ENCODE peak calls at places on chromosomes 1 and 21, in eight cellular contexts. One of them, this sample, is unnamed.

GRCh38 chr21:46667191-46667734 is 31.8 kb downstream of the PRMT2 start:
- DNase-seq in CD4-positive, CD25-positive, alpha-beta regulatory T cell: peak; percentile 43
- DNase-seq in hepatocyte: no peak
- DNase-seq in upper lobe of right lung: no peak
- DNase-seq in thoracic aorta: no peak
- DNase-seq in ovary: no peak
- DNase-seq in MM.1S: no peak
- DNase-seq in NB4: peak; percentile 74
- DNase-seq in this sample: no peak

GRCh38 chr1:217062566-217062965 is 339.3 kb upstream of the ESRRG start:
- DNase-seq in CD4-positive, CD25-positive, alpha-beta regulatory T cell: no peak
- DNase-seq in hepatocyte: no peak
- DNase-seq in upper lobe of right lung: no peak
- DNase-seq in thoracic aorta: no peak
- DNase-seq in ovary: no peak
- DNase-seq in MM.1S: no peak
- DNase-seq in NB4: no peak
- DNase-seq in this sample: no peak

GRCh38 chr1:32345289-32345827 is 9.3 kb upstream of the MARCKSL1 start:
- DNase-seq in CD4-positive, CD25-positive, alpha-beta regulatory T cell: no peak
- DNase-seq in hepatocyte: no peak
- DNase-seq in upper lobe of right lung: no peak
- DNase-seq in thoracic aorta: no peak
- DNase-seq in ovary: peak; percentile 87
- DNase-seq in MM.1S: no peak
- DNase-seq in NB4: no peak
- DNase-seq in this sample: no peak

GRCh38 chr1:228077565-228078330 is 4.8 kb upstream of the ARF1 start:
- DNase-seq in CD4-positive, CD25-positive, alpha-beta regulatory T cell: no peak
- DNase-seq in hepatocyte: no peak
- DNase-seq in upper lobe of right lung: peak; percentile 54
- DNase-seq in thoracic aorta: no peak
- DNase-seq in ovary: peak; percentile 7
- DNase-seq in MM.1S: no peak
- DNase-seq in NB4: no peak
- DNase-seq in this sample: no peak

GRCh38 chr1:245842106-245842505 is 665.0 kb downstream of the SMYD3 start:
- DNase-seq in CD4-positive, CD25-positive, alpha-beta regulatory T cell: no peak
- DNase-seq in hepatocyte: no peak
- DNase-seq in upper lobe of right lung: no peak
- DNase-seq in thoracic aorta: no peak
- DNase-seq in ovary: no peak
- DNase-seq in MM.1S: no peak
- DNase-seq in NB4: no peak
- DNase-seq in this sample: no peak

GRCh38 chr1:14724697-14725096 is 126.2 kb downstream of the KAZN start:
- DNase-seq in CD4-positive, CD25-positive, alpha-beta regulatory T cell: no peak
- DNase-seq in hepatocyte: no peak
- DNase-seq in upper lobe of right lung: no peak
- DNase-seq in thoracic aorta: no peak
- DNase-seq in ovary: no peak
- DNase-seq in MM.1S: no peak
- DNase-seq in NB4: no peak
- DNase-seq in this sample: no peak

GRCh38 chr1:209621329-209621728 is 30.9 kb downstream of the LAMB3 start:
- DNase-seq in CD4-positive, CD25-positive, alpha-beta regulatory T cell: no peak
- DNase-seq in hepatocyte: no peak
- DNase-seq in upper lobe of right lung: no peak
- DNase-seq in thoracic aorta: no peak
- DNase-seq in ovary: peak; percentile 58
- DNase-seq in MM.1S: no peak
- DNase-seq in NB4: no peak
- DNase-seq in this sample: no peak

GRCh38 chr1:152533327-152533938 is 19.2 kb downstream of the CRCT1 start:
- DNase-seq in CD4-positive, CD25-positive, alpha-beta regulatory T cell: peak; percentile 39
- DNase-seq in hepatocyte: no peak
- DNase-seq in upper lobe of right lung: no peak
- DNase-seq in thoracic aorta: no peak
- DNase-seq in ovary: no peak
- DNase-seq in MM.1S: peak; percentile 56
- DNase-seq in NB4: peak; percentile 62
- DNase-seq in this sample: peak; percentile 39

GRCh38 chr1:155253797-155254196 is 1.5 kb downstream of the ENTREP3 start:
- DNase-seq in CD4-positive, CD25-positive, alpha-beta regulatory T cell: no peak
- DNase-seq in hepatocyte: no peak
- DNase-seq in upper lobe of right lung: no peak
- DNase-seq in thoracic aorta: no peak
- DNase-seq in ovary: no peak
- DNase-seq in MM.1S: no peak
- DNase-seq in NB4: no peak
- DNase-seq in this sample: no peak

GRCh38 chr1:209674957-209675566 is at the start of gene G0S2:
- DNase-seq in CD4-positive, CD25-positive, alpha-beta regulatory T cell: no peak
- DNase-seq in hepatocyte: peak; percentile 70
- DNase-seq in upper lobe of right lung: peak; percentile 82
- DNase-seq in thoracic aorta: no peak
- DNase-seq in ovary: peak; percentile 89
- DNase-seq in MM.1S: no peak
- DNase-seq in NB4: peak; percentile 86
- DNase-seq in this sample: no peak

GRCh38 chr1:28313710-28314510 is 14.9 kb upstream of the MED18 start:
- DNase-seq in CD4-positive, CD25-positive, alpha-beta regulatory T cell: no peak
- DNase-seq in hepatocyte: peak; percentile 90
- DNase-seq in upper lobe of right lung: peak; percentile 90
- DNase-seq in thoracic aorta: no peak
- DNase-seq in ovary: no peak
- DNase-seq in MM.1S: no peak
- DNase-seq in NB4: peak; percentile 68
- DNase-seq in this sample: no peak

GRCh38 chr1:200739499-200740290 is 1.0 kb downstream of the CAMSAP2 start:
- DNase-seq in CD4-positive, CD25-positive, alpha-beta regulatory T cell: no peak
- DNase-seq in hepatocyte: peak; percentile 21
- DNase-seq in upper lobe of right lung: peak; percentile 91
- DNase-seq in thoracic aorta: peak; percentile 72
- DNase-seq in ovary: peak; percentile 39
- DNase-seq in MM.1S: no peak
- DNase-seq in NB4: peak; percentile 8
- DNase-seq in this sample: no peak

GRCh38 chr1:224170748-224171478 is 12.1 kb upstream of the DEGS1 start:
- DNase-seq in CD4-positive, CD25-positive, alpha-beta regulatory T cell: peak; percentile 59
- DNase-seq in hepatocyte: no peak
- DNase-seq in upper lobe of right lung: peak; percentile 66
- DNase-seq in thoracic aorta: no peak
- DNase-seq in ovary: no peak
- DNase-seq in MM.1S: peak; percentile 59
- DNase-seq in NB4: no peak
- DNase-seq in this sample: peak; percentile 60

GRCh38 chr1:198141668-198142351 is 15.0 kb upstream of the NEK7 start:
- DNase-seq in CD4-positive, CD25-positive, alpha-beta regulatory T cell: no peak
- DNase-seq in hepatocyte: no peak
- DNase-seq in upper lobe of right lung: no peak
- DNase-seq in thoracic aorta: no peak
- DNase-seq in ovary: no peak
- DNase-seq in MM.1S: no peak
- DNase-seq in NB4: no peak
- DNase-seq in this sample: no peak

GRCh38 chr21:44263221-44263671 is 1.5 kb upstream of the DNMT3L start:
- DNase-seq in CD4-positive, CD25-positive, alpha-beta regulatory T cell: no peak
- DNase-seq in hepatocyte: no peak
- DNase-seq in upper lobe of right lung: no peak
- DNase-seq in thoracic aorta: no peak
- DNase-seq in ovary: no peak
- DNase-seq in MM.1S: no peak
- DNase-seq in NB4: no peak
- DNase-seq in this sample: no peak

GRCh38 chr1:20462397-20462796 is 23.6 kb downstream of the CAMK2N1 start:
- DNase-seq in CD4-positive, CD25-positive, alpha-beta regulatory T cell: no peak
- DNase-seq in hepatocyte: no peak
- DNase-seq in upper lobe of right lung: peak; percentile 25
- DNase-seq in thoracic aorta: no peak
- DNase-seq in ovary: no peak
- DNase-seq in MM.1S: no peak
- DNase-seq in NB4: no peak
- DNase-seq in this sample: no peak

GRCh38 chr1:54500030-54500389 is 48.0 kb upstream of the ACOT11 start:
- DNase-seq in CD4-positive, CD25-positive, alpha-beta regulatory T cell: no peak
- DNase-seq in hepatocyte: no peak
- DNase-seq in upper lobe of right lung: no peak
- DNase-seq in thoracic aorta: no peak
- DNase-seq in ovary: no peak
- DNase-seq in MM.1S: no peak
- DNase-seq in NB4: no peak
- DNase-seq in this sample: no peak

GRCh38 chr1:2152914-2153313 is 41.7 kb downstream of the FAAP20 start:
- DNase-seq in CD4-positive, CD25-positive, alpha-beta regulatory T cell: peak; percentile 17
- DNase-seq in hepatocyte: no peak
- DNase-seq in upper lobe of right lung: no peak
- DNase-seq in thoracic aorta: no peak
- DNase-seq in ovary: no peak
- DNase-seq in MM.1S: no peak
- DNase-seq in NB4: no peak
- DNase-seq in this sample: no peak

GRCh38 chr1:2151252-2151651 is 43.3 kb downstream of the FAAP20 start:
- DNase-seq in CD4-positive, CD25-positive, alpha-beta regulatory T cell: no peak
- DNase-seq in hepatocyte: no peak
- DNase-seq in upper lobe of right lung: no peak
- DNase-seq in thoracic aorta: no peak
- DNase-seq in ovary: no peak
- DNase-seq in MM.1S: no peak
- DNase-seq in NB4: peak; percentile 99
- DNase-seq in this sample: no peak

GRCh38 chr1:2148691-2149090 is 45.9 kb downstream of the FAAP20 start:
- DNase-seq in CD4-positive, CD25-positive, alpha-beta regulatory T cell: peak; percentile 80
- DNase-seq in hepatocyte: no peak
- DNase-seq in upper lobe of right lung: no peak
- DNase-seq in thoracic aorta: no peak
- DNase-seq in ovary: no peak
- DNase-seq in MM.1S: no peak
- DNase-seq in NB4: peak; percentile 90
- DNase-seq in this sample: peak; percentile 76

GRCh38 chr1:2151906-2152305 is 42.7 kb downstream of the FAAP20 start:
- DNase-seq in CD4-positive, CD25-positive, alpha-beta regulatory T cell: no peak
- DNase-seq in hepatocyte: no peak
- DNase-seq in upper lobe of right lung: no peak
- DNase-seq in thoracic aorta: no peak
- DNase-seq in ovary: no peak
- DNase-seq in MM.1S: no peak
- DNase-seq in NB4: no peak
- DNase-seq in this sample: no peak

GRCh38 chr1:2150836-2151235 is 43.7 kb downstream of the FAAP20 start:
- DNase-seq in CD4-positive, CD25-positive, alpha-beta regulatory T cell: no peak
- DNase-seq in hepatocyte: no peak
- DNase-seq in upper lobe of right lung: no peak
- DNase-seq in thoracic aorta: no peak
- DNase-seq in ovary: no peak
- DNase-seq in MM.1S: no peak
- DNase-seq in NB4: no peak
- DNase-seq in this sample: no peak
- H3K4me3 ChIP-seq in CD4-positive, CD25-positive, alpha-beta regulatory T cell: no peak overlapping the region
- H3K4me3 ChIP-seq in hepatocyte: no peak overlapping the region
- H3K4me3 ChIP-seq in upper lobe of right lung: no peak overlapping the region
- H3K4me3 ChIP-seq in thoracic aorta: no peak overlapping the region
- H3K4me3 ChIP-seq in ovary: no peak overlapping the region
- H3K4me3 ChIP-seq in MM.1S: no peak overlapping the region
- H3K4me3 ChIP-seq in NB4: peak overlapping the region; percentile 28
- H3K4me3 ChIP-seq in this sample: no peak overlapping the region

GRCh38 chr1:6546326-6546725 is 8.0 kb downstream of the NOL9 start:
- DNase-seq in CD4-positive, CD25-positive, alpha-beta regulatory T cell: no peak
- DNase-seq in hepatocyte: no peak
- DNase-seq in upper lobe of right lung: no peak
- DNase-seq in thoracic aorta: no peak
- DNase-seq in ovary: no peak
- DNase-seq in MM.1S: no peak
- DNase-seq in NB4: no peak
- DNase-seq in this sample: no peak
- H3K4me3 ChIP-seq in CD4-positive, CD25-positive, alpha-beta regulatory T cell: peak overlapping the region; percentile 73
- H3K4me3 ChIP-seq in hepatocyte: no peak overlapping the region
- H3K4me3 ChIP-seq in upper lobe of right lung: no peak overlapping the region
- H3K4me3 ChIP-seq in thoracic aorta: no peak overlapping the region
- H3K4me3 ChIP-seq in ovary: no peak overlapping the region
- H3K4me3 ChIP-seq in MM.1S: no peak overlapping the region
- H3K4me3 ChIP-seq in NB4: no peak overlapping the region
- H3K4me3 ChIP-seq in this sample: no peak overlapping the region

GRCh38 chr1:174190800-174191199 is 31.5 kb downstream of the RABGAP1L start:
- DNase-seq in CD4-positive, CD25-positive, alpha-beta regulatory T cell: no peak
- DNase-seq in hepatocyte: no peak
- DNase-seq in upper lobe of right lung: no peak
- DNase-seq in thoracic aorta: no peak
- DNase-seq in ovary: no peak
- DNase-seq in MM.1S: no peak
- DNase-seq in NB4: no peak
- DNase-seq in this sample: no peak
- H3K4me3 ChIP-seq in CD4-positive, CD25-positive, alpha-beta regulatory T cell: peak overlapping the region; percentile 2
- H3K4me3 ChIP-seq in hepatocyte: no peak overlapping the region
- H3K4me3 ChIP-seq in upper lobe of right lung: no peak overlapping the region
- H3K4me3 ChIP-seq in thoracic aorta: peak overlapping the region; percentile 40
- H3K4me3 ChIP-seq in ovary: no peak overlapping the region
- H3K4me3 ChIP-seq in MM.1S: no peak overlapping the region
- H3K4me3 ChIP-seq in NB4: no peak overlapping the region
- H3K4me3 ChIP-seq in this sample: no peak overlapping the region

DNA sequence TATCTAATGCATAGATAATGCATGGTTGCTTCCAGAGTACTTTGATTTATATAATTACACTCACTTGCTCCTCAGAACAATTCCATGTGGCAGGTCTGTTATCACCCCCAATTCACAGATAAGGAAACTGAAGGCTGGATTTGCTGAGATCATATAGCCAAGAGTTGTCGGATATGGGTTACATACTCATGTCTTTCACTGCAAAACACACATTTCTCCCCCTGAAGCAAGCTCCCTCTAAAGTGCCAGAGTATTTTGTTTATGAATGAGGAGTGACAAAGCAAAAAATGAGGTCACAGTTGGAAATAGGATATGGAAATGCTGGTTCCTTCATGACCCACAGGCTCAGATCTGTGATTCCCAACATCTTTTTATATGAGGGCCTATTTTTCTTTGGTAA is 134.2 kb downstream of the ROR1 start:
- DNase-seq in CD4-positive, CD25-positive, alpha-beta regulatory T cell: no peak
- DNase-seq in hepatocyte: no peak
- DNase-seq in upper lobe of right lung: no peak
- DNase-seq in thoracic aorta: no peak
- DNase-seq in ovary: no peak
- DNase-seq in MM.1S: no peak
- DNase-seq in NB4: no peak
- DNase-seq in this sample: no peak
- H3K4me3 ChIP-seq in CD4-positive, CD25-positive, alpha-beta regulatory T cell: no peak overlapping the region
- H3K4me3 ChIP-seq in hepatocyte: no peak overlapping the region
- H3K4me3 ChIP-seq in upper lobe of right lung: no peak overlapping the region
- H3K4me3 ChIP-seq in thoracic aorta: no peak overlapping the region
- H3K4me3 ChIP-seq in ovary: no peak overlapping the region
- H3K4me3 ChIP-seq in MM.1S: no peak overlapping the region
- H3K4me3 ChIP-seq in NB4: no peak overlapping the region
- H3K4me3 ChIP-seq in this sample: no peak overlapping the region

This sample was measured in Jurkat, Clone E6-1.